ENCODE peak calls at places on chromosome 9, in eight cellular contexts. One of them, this sample, is unnamed.

GRCh38 chr9:98099346-98099745 is 19.7 kb downstream of the TRIM14 start:
- DNase-seq in AG09319: no peak
- DNase-seq in NCI-H82: no peak
- DNase-seq in stimulated activated CD8-positive, alpha-beta memory T cell treated with anti-CD3 and anti-CD28 coated beads, Interleukin-12 subunit alpha, Interleukin-12 subunit beta, amount 100 ng/mL, for 1 hour: no peak
- DNase-seq in NCI-H226: no peak
- DNase-seq in HEK293T: no peak
- DNase-seq in HS-5: no peak
- DNase-seq in ACHN: no peak
- DNase-seq in this sample: no peak

GRCh38 chr9:37036237-37037136 is 2.4 kb upstream of the PAX5 start:
- DNase-seq in AG09319: no peak
- DNase-seq in NCI-H82: no peak
- DNase-seq in stimulated activated CD8-positive, alpha-beta memory T cell treated with anti-CD3 and anti-CD28 coated beads, Interleukin-12 subunit alpha, Interleukin-12 subunit beta, amount 100 ng/mL, for 1 hour: no peak
- DNase-seq in NCI-H226: no peak
- DNase-seq in HEK293T: no peak
- DNase-seq in HS-5: no peak
- DNase-seq in ACHN: peak
- DNase-seq in this sample: no peak

GRCh38 chr9:122991370-122991830 is 42.1 kb upstream of the GPR21 start:
- DNase-seq in AG09319: peak
- DNase-seq in NCI-H82: no peak
- DNase-seq in stimulated activated CD8-positive, alpha-beta memory T cell treated with anti-CD3 and anti-CD28 coated beads, Interleukin-12 subunit alpha, Interleukin-12 subunit beta, amount 100 ng/mL, for 1 hour: no peak
- DNase-seq in NCI-H226: peak
- DNase-seq in HEK293T: peak
- DNase-seq in HS-5: peak
- DNase-seq in ACHN: peak
- DNase-seq in this sample: no peak

GRCh38 chr9:8764041-8764440 is 964.5 kb upstream of the DMAC1 start:
- DNase-seq in AG09319: no peak
- DNase-seq in NCI-H82: no peak
- DNase-seq in stimulated activated CD8-positive, alpha-beta memory T cell treated with anti-CD3 and anti-CD28 coated beads, Interleukin-12 subunit alpha, Interleukin-12 subunit beta, amount 100 ng/mL, for 1 hour: no peak
- DNase-seq in NCI-H226: no peak
- DNase-seq in HEK293T: no peak
- DNase-seq in HS-5: peak
- DNase-seq in ACHN: no peak
- DNase-seq in this sample: no peak

GRCh38 chr9:95458666-95459065 is 58.1 kb downstream of the PTCH1 start:
- DNase-seq in AG09319: no peak
- DNase-seq in NCI-H82: peak
- DNase-seq in stimulated activated CD8-positive, alpha-beta memory T cell treated with anti-CD3 and anti-CD28 coated beads, Interleukin-12 subunit alpha, Interleukin-12 subunit beta, amount 100 ng/mL, for 1 hour: no peak
- DNase-seq in NCI-H226: no peak
- DNase-seq in HEK293T: no peak
- DNase-seq in HS-5: no peak
- DNase-seq in ACHN: no peak
- DNase-seq in this sample: no peak

GRCh38 chr9:104758974-104759373 is 5.0 kb upstream of the NIPSNAP3B start:
- DNase-seq in AG09319: no peak
- DNase-seq in NCI-H82: no peak
- DNase-seq in stimulated activated CD8-positive, alpha-beta memory T cell treated with anti-CD3 and anti-CD28 coated beads, Interleukin-12 subunit alpha, Interleukin-12 subunit beta, amount 100 ng/mL, for 1 hour: no peak
- DNase-seq in NCI-H226: no peak
- DNase-seq in HEK293T: no peak
- DNase-seq in HS-5: no peak
- DNase-seq in ACHN: no peak
- DNase-seq in this sample: no peak

GRCh38 chr9:98967680-98968079 is 24.0 kb downstream of the COL15A1 start:
- DNase-seq in AG09319: no peak
- DNase-seq in NCI-H82: no peak
- DNase-seq in stimulated activated CD8-positive, alpha-beta memory T cell treated with anti-CD3 and anti-CD28 coated beads, Interleukin-12 subunit alpha, Interleukin-12 subunit beta, amount 100 ng/mL, for 1 hour: no peak
- DNase-seq in NCI-H226: no peak
- DNase-seq in HEK293T: no peak
- DNase-seq in HS-5: no peak
- DNase-seq in ACHN: no peak
- DNase-seq in this sample: no peak

GRCh38 chr9:106864533-106865143 is 1.7 kb downstream of the ZNF462 start:
- DNase-seq in AG09319: no peak
- DNase-seq in NCI-H82: peak
- DNase-seq in stimulated activated CD8-positive, alpha-beta memory T cell treated with anti-CD3 and anti-CD28 coated beads, Interleukin-12 subunit alpha, Interleukin-12 subunit beta, amount 100 ng/mL, for 1 hour: no peak
- DNase-seq in NCI-H226: no peak
- DNase-seq in HEK293T: no peak
- DNase-seq in HS-5: no peak
- DNase-seq in ACHN: peak
- DNase-seq in this sample: no peak

GRCh38 chr9:90916147-90916734 is 114.6 kb downstream of the SYK start:
- DNase-seq in AG09319: no peak
- DNase-seq in NCI-H82: no peak
- DNase-seq in stimulated activated CD8-positive, alpha-beta memory T cell treated with anti-CD3 and anti-CD28 coated beads, Interleukin-12 subunit alpha, Interleukin-12 subunit beta, amount 100 ng/mL, for 1 hour: no peak
- DNase-seq in NCI-H226: peak
- DNase-seq in HEK293T: no peak
- DNase-seq in HS-5: peak
- DNase-seq in ACHN: no peak
- DNase-seq in this sample: no peak

GRCh38 chr9:105205787-105206511 is 38.5 kb upstream of the SLC44A1 start:
- DNase-seq in AG09319: peak
- DNase-seq in NCI-H82: no peak
- DNase-seq in stimulated activated CD8-positive, alpha-beta memory T cell treated with anti-CD3 and anti-CD28 coated beads, Interleukin-12 subunit alpha, Interleukin-12 subunit beta, amount 100 ng/mL, for 1 hour: no peak
- DNase-seq in NCI-H226: peak
- DNase-seq in HEK293T: no peak
- DNase-seq in HS-5: peak
- DNase-seq in ACHN: no peak
- DNase-seq in this sample: no peak

GRCh38 chr9:33676746-33677505 is 118.4 kb upstream of the PRSS3 start:
- DNase-seq in AG09319: no peak
- DNase-seq in NCI-H82: peak
- DNase-seq in stimulated activated CD8-positive, alpha-beta memory T cell treated with anti-CD3 and anti-CD28 coated beads, Interleukin-12 subunit alpha, Interleukin-12 subunit beta, amount 100 ng/mL, for 1 hour: no peak
- DNase-seq in NCI-H226: no peak
- DNase-seq in HEK293T: peak
- DNase-seq in HS-5: no peak
- DNase-seq in ACHN: no peak
- DNase-seq in this sample: peak

GRCh38 chr9:134052491-134052890 is 15.3 kb downstream of the BRD3 start:
- DNase-seq in AG09319: no peak
- DNase-seq in NCI-H82: no peak
- DNase-seq in stimulated activated CD8-positive, alpha-beta memory T cell treated with anti-CD3 and anti-CD28 coated beads, Interleukin-12 subunit alpha, Interleukin-12 subunit beta, amount 100 ng/mL, for 1 hour: no peak
- DNase-seq in NCI-H226: no peak
- DNase-seq in HEK293T: no peak
- DNase-seq in HS-5: no peak
- DNase-seq in ACHN: no peak
- DNase-seq in this sample: no peak

GRCh38 chr9:106883030-106883429 is 20.1 kb downstream of the ZNF462 start:
- DNase-seq in AG09319: no peak
- DNase-seq in NCI-H82: no peak
- DNase-seq in stimulated activated CD8-positive, alpha-beta memory T cell treated with anti-CD3 and anti-CD28 coated beads, Interleukin-12 subunit alpha, Interleukin-12 subunit beta, amount 100 ng/mL, for 1 hour: no peak
- DNase-seq in NCI-H226: no peak
- DNase-seq in HEK293T: no peak
- DNase-seq in HS-5: no peak
- DNase-seq in ACHN: no peak
- DNase-seq in this sample: no peak

GRCh38 chr9:105188746-105189145 is 55.7 kb upstream of the SLC44A1 start:
- DNase-seq in AG09319: no peak
- DNase-seq in NCI-H82: no peak
- DNase-seq in stimulated activated CD8-positive, alpha-beta memory T cell treated with anti-CD3 and anti-CD28 coated beads, Interleukin-12 subunit alpha, Interleukin-12 subunit beta, amount 100 ng/mL, for 1 hour: no peak
- DNase-seq in NCI-H226: no peak
- DNase-seq in HEK293T: no peak
- DNase-seq in HS-5: no peak
- DNase-seq in ACHN: no peak
- DNase-seq in this sample: no peak

GRCh38 chr9:91690540-91691249 is 259.3 kb downstream of the ROR2 start:
- DNase-seq in AG09319: no peak
- DNase-seq in NCI-H82: no peak
- DNase-seq in stimulated activated CD8-positive, alpha-beta memory T cell treated with anti-CD3 and anti-CD28 coated beads, Interleukin-12 subunit alpha, Interleukin-12 subunit beta, amount 100 ng/mL, for 1 hour: no peak
- DNase-seq in NCI-H226: no peak
- DNase-seq in HEK293T: no peak
- DNase-seq in HS-5: no peak
- DNase-seq in ACHN: no peak
- DNase-seq in this sample: no peak

GRCh38 chr9:134275379-134275778 is 50.9 kb upstream of the RXRA start:
- DNase-seq in AG09319: no peak
- DNase-seq in NCI-H82: no peak
- DNase-seq in stimulated activated CD8-positive, alpha-beta memory T cell treated with anti-CD3 and anti-CD28 coated beads, Interleukin-12 subunit alpha, Interleukin-12 subunit beta, amount 100 ng/mL, for 1 hour: no peak
- DNase-seq in NCI-H226: no peak
- DNase-seq in HEK293T: no peak
- DNase-seq in HS-5: no peak
- DNase-seq in ACHN: peak
- DNase-seq in this sample: peak

GRCh38 chr9:92804727-92805126 is 40.1 kb upstream of the BICD2 start:
- DNase-seq in AG09319: no peak
- DNase-seq in NCI-H82: no peak
- DNase-seq in stimulated activated CD8-positive, alpha-beta memory T cell treated with anti-CD3 and anti-CD28 coated beads, Interleukin-12 subunit alpha, Interleukin-12 subunit beta, amount 100 ng/mL, for 1 hour: no peak
- DNase-seq in NCI-H226: no peak
- DNase-seq in HEK293T: no peak
- DNase-seq in HS-5: no peak
- DNase-seq in ACHN: no peak
- DNase-seq in this sample: no peak

GRCh38 chr9:101738566-101739183 is at the start of gene GRIN3A:
- DNase-seq in AG09319: no peak
- DNase-seq in NCI-H82: peak
- DNase-seq in stimulated activated CD8-positive, alpha-beta memory T cell treated with anti-CD3 and anti-CD28 coated beads, Interleukin-12 subunit alpha, Interleukin-12 subunit beta, amount 100 ng/mL, for 1 hour: no peak
- DNase-seq in NCI-H226: no peak
- DNase-seq in HEK293T: peak
- DNase-seq in HS-5: no peak
- DNase-seq in ACHN: peak
- DNase-seq in this sample: peak

GRCh38 chr9:71663216-71663615 is 105.1 kb downstream of the CEMIP2 start:
- DNase-seq in AG09319: no peak
- DNase-seq in NCI-H82: no peak
- DNase-seq in stimulated activated CD8-positive, alpha-beta memory T cell treated with anti-CD3 and anti-CD28 coated beads, Interleukin-12 subunit alpha, Interleukin-12 subunit beta, amount 100 ng/mL, for 1 hour: no peak
- DNase-seq in NCI-H226: no peak
- DNase-seq in HEK293T: no peak
- DNase-seq in HS-5: no peak
- DNase-seq in ACHN: no peak
- DNase-seq in this sample: no peak

GRCh38 chr9:87148391-87149237 is 201.3 kb upstream of the GAS1 start:
- DNase-seq in AG09319: no peak
- DNase-seq in NCI-H82: peak
- DNase-seq in stimulated activated CD8-positive, alpha-beta memory T cell treated with anti-CD3 and anti-CD28 coated beads, Interleukin-12 subunit alpha, Interleukin-12 subunit beta, amount 100 ng/mL, for 1 hour: no peak
- DNase-seq in NCI-H226: peak
- DNase-seq in HEK293T: no peak
- DNase-seq in HS-5: peak
- DNase-seq in ACHN: peak
- DNase-seq in this sample: no peak

GRCh38 chr9:100575765-100576368 is 2.0 kb upstream of the CAVIN4 start:
- DNase-seq in AG09319: no peak
- DNase-seq in NCI-H82: no peak
- DNase-seq in stimulated activated CD8-positive, alpha-beta memory T cell treated with anti-CD3 and anti-CD28 coated beads, Interleukin-12 subunit alpha, Interleukin-12 subunit beta, amount 100 ng/mL, for 1 hour: no peak
- DNase-seq in NCI-H226: peak
- DNase-seq in HEK293T: no peak
- DNase-seq in HS-5: peak
- DNase-seq in ACHN: peak
- DNase-seq in this sample: no peak